ENCODE peak calls at places on chromosomes 2 and 18, in ten cellular contexts. D is spleen; S is hepatocyte; T is stimulated activated CD8-positive, alpha-beta memory T cell treated with anti-CD3 and anti-CD28 coated beads, Interleukin-12 subunit alpha, Interleukin-12 subunit beta, amount 100 ng/mL, for 1 hour; A is cardiac septum; X is epithelial cell of esophagus; H is NCI-H1694; U is AG08396; Y is GM12892; Q is T-helper 1 cell. G is an unnamed sample.

GRCh38 chr2:117359266-117359970 is 455.1 kb upstream of the DDX18 start:
- DNase-seq in D (no peak), S (peak), T (no peak), A (no peak), X (no peak), H (no peak), U (no peak), Y (no peak), Q (no peak), G (no peak)

GRCh38 chr18:75088021-75088506 is 120.9 kb downstream of the PTGR3 start:
- DNase-seq in D (no peak), S (no peak), T (no peak), A (no peak), X (no peak), H (no peak), U (no peak), Y (no peak), Q (no peak), G (no peak)

GRCh38 chr2:203673933-203674332 is 32.5 kb upstream of the CD28 start:
- DNase-seq in D (no peak), S (no peak), T (no peak), A (no peak), X (peak), H (no peak), U (no peak), Y (peak), Q (no peak), G (peak)

GRCh38 chr2:66362651-66363050 is 72.3 kb upstream of the MEIS1 start:
- DNase-seq in D (no peak), S (no peak), T (no peak), A (no peak), X (no peak), H (no peak), U (no peak), Y (no peak), Q (no peak), G (no peak)

GRCh38 chr2:72998234-72998651 is 73.3 kb downstream of the SFXN5 start:
- DNase-seq in D (no peak), S (peak), T (no peak), A (no peak), X (no peak), H (no peak), U (no peak), Y (no peak), Q (no peak), G (no peak)

GRCh38 chr18:33579868-33580205 is 1.8 kb downstream of the ASXL3 start:
- DNase-seq in D (no peak), S (no peak), T (no peak), A (no peak), X (no peak), H (no peak), U (no peak), Y (no peak), Q (no peak), G (no peak)

GRCh38 chr2:74530239-74531161 is 767 bp downstream of the HTRA2 start:
- DNase-seq in D (peak), S (peak), T (no peak), A (peak), X (no peak), H (no peak), U (peak), Y (no peak), Q (peak), G (peak)

GRCh38 chr2:44268259-44268649 is 7.0 kb upstream of the SLC3A1 start:
- DNase-seq in D (no peak), S (no peak), T (no peak), A (no peak), X (peak), H (no peak), U (no peak), Y (no peak), Q (no peak), G (peak)

GRCh38 chr18:13525381-13526029 is 200.9 kb downstream of the FAM210A start:
- DNase-seq in D (no peak), S (no peak), T (no peak), A (no peak), X (no peak), H (no peak), U (no peak), Y (no peak), Q (no peak), G (no peak)

GRCh38 chr18:57942493-57942892 is 101.5 kb upstream of the NEDD4L start:
- DNase-seq in D (no peak), S (no peak), T (no peak), A (no peak), X (no peak), H (no peak), U (no peak), Y (no peak), Q (no peak), G (no peak)

GRCh38 chr2:88810488-88810887 is 119.0 kb downstream of the RPIA start:
- DNase-seq in D (no peak), S (no peak), T (no peak), A (no peak), X (no peak), H (no peak), U (no peak), Y (no peak), Q (no peak), G (no peak)

G was measured in GM03348.